ENCODE peak calls at places on chromosomes 2 and 18, in five cellular contexts. X, U, S, H and F are unnamed samples. For H3K4me1, the result is how much of the 10 kb centered on the place peaks cover.

GRCh38 chr2:171515672-171516298 is 6.5 kb upstream of the CYBRD1 start:
- DNase-seq in X (no peak), U (no peak), S (no peak), H (peak), F (peak)

GRCh38 chr18:2617974-2618373 is 37.6 kb upstream of the SMCHD1 start:
- DNase-seq in X (no peak), U (no peak), S (no peak), H (peak), F (no peak)

GRCh38 chr18:26941608-26942007 is 76.1 kb upstream of the AQP4 start:
- DNase-seq in X (no peak), U (no peak), S (no peak), H (no peak), F (no peak)

GRCh38 chr18:74412106-74412880 is 44.8 kb downstream of the DIPK1C start:
- DNase-seq in X (no peak), U (no peak), S (no peak), H (no peak), F (no peak)

GRCh38 chr2:145025382-145025781 is 505.5 kb upstream of the ZEB2 start:
- DNase-seq in X (no peak), U (no peak), S (no peak), H (no peak), F (no peak)

GRCh38 chr2:69474688-69475087 is 37.5 kb upstream of the NFU1 start:
- DNase-seq in X (no peak), U (no peak), S (no peak), H (no peak), F (no peak)

GRCh38 chr2:167987558-167987957 is 259.8 kb downstream of the STK39 start:
- DNase-seq in X (no peak), U (no peak), S (no peak), H (no peak), F (no peak)

GRCh38 chr18:62045316-62045715 is 141.5 kb downstream of the PIGN start:
- DNase-seq in X (no peak), U (no peak), S (no peak), H (no peak), F (no peak)

GRCh38 chr18:31424383-31424988 is 23.1 kb upstream of the DSG3 start:
- DNase-seq in X (no peak), U (no peak), S (no peak), H (peak), F (no peak)

GRCh38 chr2:186927185-186927866 is 78.4 kb upstream of the ZSWIM2 start:
- DNase-seq in X (no peak), U (no peak), S (no peak), H (no peak), F (no peak)

GRCh38 chr2:179751184-179751809 is 110.1 kb downstream of the ZNF385B start:
- DNase-seq in X (no peak), U (no peak), S (no peak), H (peak), F (no peak)

GRCh38 chr2:55460562-55460961 is 40.9 kb upstream of the CCDC88A start:
- DNase-seq in X (no peak), U (no peak), S (no peak), H (peak), F (no peak)

GRCh38 chr2:37893327-37893726 is 31.8 kb upstream of the RMDN2 start:
- DNase-seq in X (no peak), U (no peak), S (no peak), H (no peak), F (no peak)

GRCh38 chr2:73832905-73833304 is 4.1 kb downstream of the STAMBP start:
- DNase-seq in X (no peak), U (no peak), S (no peak), H (no peak), F (no peak)

GRCh38 chr18:43893001-43893637 is 615.8 kb upstream of the SYT4 start:
- DNase-seq in X (no peak), U (no peak), S (no peak), H (peak), F (no peak)

GRCh38 chr2:159093496-159093895 is 125.1 kb downstream of the TANC1 start:
- DNase-seq in X (no peak), U (no peak), S (no peak), H (peak), F (no peak)

GRCh38 chr2:102753563-102754159 is 8.2 kb upstream of the TMEM182 start:
- DNase-seq in X (no peak), U (no peak), S (no peak), H (peak), F (no peak)

GRCh38 chr2:64876137-64876647 is 113.0 kb upstream of the SLC1A4 start:
- DNase-seq in X (no peak), U (no peak), S (peak), H (peak), F (no peak)

GRCh38 chr18:2306641-2307040 is 264.7 kb downstream of the METTL4 start:
- DNase-seq in X (no peak), U (no peak), S (no peak), H (no peak), F (no peak)

GRCh38 chr2:195695002-195695631 is 38.1 kb downstream of the SLC39A10 start:
- DNase-seq in X (no peak), U (no peak), S (no peak), H (no peak), F (no peak)

GRCh38 chr2:224837558-224837957 is 121.4 kb upstream of the CCDC195 start:
- DNase-seq in X (no peak), U (no peak), S (no peak), H (peak), F (no peak)

GRCh38 chr2:235073938-235074337 is 122.1 kb downstream of the SH3BP4 start:
- DNase-seq in X (no peak), U (no peak), S (no peak), H (no peak), F (no peak)

GRCh38 chr2:241908686-241909420 is 39.3 kb downstream of the RTP5 start:
- DNase-seq in X (no peak), U (no peak), S (no peak), H (no peak), F (no peak)

GRCh38 chr2:168196764-168197180 is 50.6 kb downstream of the STK39 start:
- DNase-seq in X (no peak), U (no peak), S (no peak), H (no peak), F (no peak)

GRCh38 chr2:71609441-71609840 is 156.1 kb downstream of the DYSF start:
- DNase-seq in X (no peak), U (no peak), S (no peak), H (peak), F (peak)

GRCh38 chr2:38315707-38316333 is 61.3 kb downstream of the ATL2 start:
- DNase-seq in X (no peak), U (no peak), S (no peak), H (peak), F (no peak)

GRCh38 chr2:214127178-214127970 is 283.5 kb upstream of the VWC2L start:
- DNase-seq in X (no peak), U (no peak), S (no peak), H (peak), F (peak)

GRCh38 chr2:8578335-8579244 is 103.3 kb upstream of the ID2 start:
- DNase-seq in X (no peak), U (no peak), S (no peak), H (peak), F (no peak)

GRCh38 chr2:101614127-101614759 is 83.3 kb upstream of the MAP4K4 start:
- DNase-seq in X (no peak), U (no peak), S (no peak), H (no peak), F (no peak)

GRCh38 chr2:206936456-206937222 is 2.7 kb upstream of the CPO start:
- DNase-seq in X (no peak), U (no peak), S (no peak), H (no peak), F (no peak)

GRCh38 chr18:79321625-79322024 is 74.1 kb upstream of the NFATC1 start:
- DNase-seq in X (no peak), U (no peak), S (no peak), H (peak), F (no peak)

GRCh38 chr18:25896178-25896780 is 194.1 kb downstream of the SS18 start:
- DNase-seq in X (no peak), U (no peak), S (no peak), H (peak), F (no peak)

GRCh38 chr2:127406454-127406853 is 11.8 kb upstream of the PROC start:
- DNase-seq in X (no peak), U (no peak), S (no peak), H (peak), F (no peak)

GRCh38 chr2:134679740-134680139 is 39.1 kb downstream of the TMEM163 start:
- DNase-seq in X (no peak), U (peak), S (no peak), H (no peak), F (no peak)

GRCh38 chr18:55522011-55522410 is 66.0 kb downstream of the TCF4 start:
- DNase-seq in X (no peak), U (no peak), S (no peak), H (no peak), F (no peak)

GRCh38 chr2:42328148-42328833 is 32.7 kb downstream of the COX7A2L start:
- DNase-seq in X (no peak), U (no peak), S (no peak), H (peak), F (no peak)

GRCh38 chr2:149155181-149155580 is 116.7 kb downstream of the LYPD6B start:
- DNase-seq in X (no peak), U (no peak), S (no peak), H (no peak), F (no peak)

GRCh38 chr2:152408260-152408659 is 73.3 kb downstream of the FMNL2 start:
- DNase-seq in X (no peak), U (no peak), S (no peak), H (no peak), F (no peak)

GRCh38 chr2:152407806-152408205 is 72.8 kb downstream of the FMNL2 start:
- DNase-seq in X (no peak), U (no peak), S (no peak), H (no peak), F (no peak)

GRCh38 chr2:152411154-152411553 is 76.2 kb downstream of the FMNL2 start:
- DNase-seq in X (no peak), U (no peak), S (no peak), H (no peak), F (no peak)

GRCh38 chr2:152407204-152407721 is 72.3 kb downstream of the FMNL2 start:
- DNase-seq in X (peak), U (no peak), S (no peak), H (peak), F (peak)

GRCh38 chr2:152409691-152410597 is 75.0 kb downstream of the FMNL2 start:
- DNase-seq in X (no peak), U (no peak), S (no peak), H (peak), F (no peak)
- H3K4me1 ChIP-seq in X (under half), U (under half), S (half or more), H (under half), F (under half)

GRCh38 chr2:97931118-97931850 is 64.5 kb downstream of the TMEM131 start:
- DNase-seq in X (no peak), U (no peak), S (no peak), H (no peak), F (no peak)
- H3K4me3 ChIP-seq in X (no peak), U (no peak), S (no peak), H (no peak), F (no peak)

GRCh38 chr2:221549143-221549542 is 23.0 kb downstream of the EPHA4 start:
- DNase-seq in X (no peak), U (no peak), S (no peak), H (no peak), F (no peak)

GRCh38 chr2:221551864-221552263 is 20.2 kb downstream of the EPHA4 start:
- DNase-seq in X (no peak), U (no peak), S (no peak), H (no peak), F (no peak)

GRCh38 chr2:221553333-221553732 is 18.8 kb downstream of the EPHA4 start:
- DNase-seq in X (no peak), U (no peak), S (no peak), H (no peak), F (no peak)

GRCh38 chr2:221554769-221555510 is 17.2 kb downstream of the EPHA4 start:
- DNase-seq in X (no peak), U (no peak), S (no peak), H (peak), F (no peak)

GRCh38 chr2:221552282-221552681 is 19.8 kb downstream of the EPHA4 start:
- DNase-seq in X (no peak), U (no peak), S (no peak), H (no peak), F (no peak)
- H3K4me1 ChIP-seq in X (under half), U (under half), S (under half), H (under half), F (under half)

DNA sequence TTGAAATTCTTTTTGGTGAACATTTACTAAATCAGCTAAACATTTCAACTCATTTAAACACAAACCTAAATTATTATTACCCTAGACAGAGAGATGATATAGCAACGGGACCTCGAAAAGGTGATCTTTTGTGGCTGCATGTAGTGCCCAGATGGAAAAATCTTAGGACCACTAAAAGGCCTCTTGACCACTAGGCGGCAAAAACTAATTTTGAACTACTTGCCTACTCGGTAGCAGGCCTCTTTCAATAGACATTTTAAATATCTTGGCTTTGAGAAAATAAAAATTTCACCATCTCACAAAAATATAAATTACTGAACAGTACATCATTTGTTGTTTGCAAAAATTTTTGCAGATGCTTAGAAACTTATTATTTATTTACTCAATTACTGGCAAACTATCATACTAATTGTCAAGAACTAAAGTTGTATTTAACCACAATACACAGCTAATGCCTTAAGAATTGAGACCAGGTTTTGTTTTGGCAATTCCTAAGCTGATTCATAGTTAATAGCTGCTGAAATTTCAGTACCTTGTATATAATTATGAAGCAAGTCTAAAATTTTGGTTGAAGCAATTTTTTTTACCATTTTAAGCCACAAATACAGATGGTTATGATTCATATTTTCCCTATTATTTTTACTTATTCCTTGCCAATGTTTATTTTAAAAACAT is 9.4 kb downstream of the COL3A1 start:
- DNase-seq in X (no peak), U (no peak), S (no peak), H (peak), F (no peak)
- H3K4me3 ChIP-seq in X (peak), U (no peak), S (peak), H (peak), F (peak)